ENCODE peak calls at places on chromosome 21, in ten cellular contexts. One of them, this sample, is unnamed.

GRCh38 chr21:25895565-25896205 is 160.9 kb downstream of the GABPA start:
- DNase-seq in heart left ventricle: no peak
- DNase-seq in GM10248: no peak
- DNase-seq in neural progenitor cell: peak
- DNase-seq in CD8-positive, alpha-beta T cell: no peak
- DNase-seq in progenitor cell of endocrine pancreas: no peak
- DNase-seq in fibroblast of pulmonary artery: peak
- DNase-seq in RWPE1: peak
- DNase-seq in Caco-2: no peak
- DNase-seq in AG10803: peak
- DNase-seq in this sample: peak

GRCh38 chr21:26715878-26716506 is 129.2 kb downstream of the ADAMTS1 start:
- DNase-seq in heart left ventricle: no peak
- DNase-seq in GM10248: peak
- DNase-seq in neural progenitor cell: peak
- DNase-seq in CD8-positive, alpha-beta T cell: peak
- DNase-seq in progenitor cell of endocrine pancreas: peak
- DNase-seq in fibroblast of pulmonary artery: peak
- DNase-seq in RWPE1: peak
- DNase-seq in Caco-2: peak
- DNase-seq in AG10803: peak
- DNase-seq in this sample: peak

GRCh38 chr21:15850645-15851044 is 120.9 kb downstream of the USP25 start:
- DNase-seq in heart left ventricle: no peak
- DNase-seq in GM10248: no peak
- DNase-seq in neural progenitor cell: no peak
- DNase-seq in CD8-positive, alpha-beta T cell: no peak
- DNase-seq in progenitor cell of endocrine pancreas: no peak
- DNase-seq in fibroblast of pulmonary artery: peak
- DNase-seq in RWPE1: peak
- DNase-seq in Caco-2: no peak
- DNase-seq in AG10803: peak
- DNase-seq in this sample: peak

GRCh38 chr21:14557413-14557812 is 11.3 kb upstream of the SAMSN1 start:
- DNase-seq in heart left ventricle: no peak
- DNase-seq in GM10248: no peak
- DNase-seq in neural progenitor cell: no peak
- DNase-seq in CD8-positive, alpha-beta T cell: no peak
- DNase-seq in progenitor cell of endocrine pancreas: no peak
- DNase-seq in fibroblast of pulmonary artery: no peak
- DNase-seq in RWPE1: no peak
- DNase-seq in Caco-2: no peak
- DNase-seq in AG10803: no peak
- DNase-seq in this sample: no peak

GRCh38 chr21:46667735-46668380 is 32.4 kb downstream of the PRMT2 start:
- DNase-seq in heart left ventricle: no peak
- DNase-seq in GM10248: peak
- DNase-seq in neural progenitor cell: peak
- DNase-seq in CD8-positive, alpha-beta T cell: no peak
- DNase-seq in progenitor cell of endocrine pancreas: no peak
- DNase-seq in fibroblast of pulmonary artery: peak
- DNase-seq in RWPE1: peak
- DNase-seq in Caco-2: peak
- DNase-seq in AG10803: peak
- DNase-seq in this sample: peak

GRCh38 chr21:26709090-26709489 is 136.0 kb upstream of the CYYR1 start:
- DNase-seq in heart left ventricle: no peak
- DNase-seq in GM10248: no peak
- DNase-seq in neural progenitor cell: no peak
- DNase-seq in CD8-positive, alpha-beta T cell: no peak
- DNase-seq in progenitor cell of endocrine pancreas: no peak
- DNase-seq in fibroblast of pulmonary artery: no peak
- DNase-seq in RWPE1: peak
- DNase-seq in Caco-2: no peak
- DNase-seq in AG10803: no peak
- DNase-seq in this sample: peak

GRCh38 chr21:16116067-16116466 is 386.3 kb downstream of the USP25 start:
- DNase-seq in heart left ventricle: no peak
- DNase-seq in GM10248: no peak
- DNase-seq in neural progenitor cell: no peak
- DNase-seq in CD8-positive, alpha-beta T cell: no peak
- DNase-seq in progenitor cell of endocrine pancreas: no peak
- DNase-seq in fibroblast of pulmonary artery: peak
- DNase-seq in RWPE1: no peak
- DNase-seq in Caco-2: no peak
- DNase-seq in AG10803: no peak
- DNase-seq in this sample: no peak

GRCh38 chr21:17512245-17513213 is at the start of gene CXADR:
- DNase-seq in heart left ventricle: peak
- DNase-seq in GM10248: peak
- DNase-seq in neural progenitor cell: peak
- DNase-seq in CD8-positive, alpha-beta T cell: peak
- DNase-seq in progenitor cell of endocrine pancreas: peak
- DNase-seq in fibroblast of pulmonary artery: peak
- DNase-seq in RWPE1: peak
- DNase-seq in Caco-2: peak
- DNase-seq in AG10803: no peak
- DNase-seq in this sample: peak

DNA sequence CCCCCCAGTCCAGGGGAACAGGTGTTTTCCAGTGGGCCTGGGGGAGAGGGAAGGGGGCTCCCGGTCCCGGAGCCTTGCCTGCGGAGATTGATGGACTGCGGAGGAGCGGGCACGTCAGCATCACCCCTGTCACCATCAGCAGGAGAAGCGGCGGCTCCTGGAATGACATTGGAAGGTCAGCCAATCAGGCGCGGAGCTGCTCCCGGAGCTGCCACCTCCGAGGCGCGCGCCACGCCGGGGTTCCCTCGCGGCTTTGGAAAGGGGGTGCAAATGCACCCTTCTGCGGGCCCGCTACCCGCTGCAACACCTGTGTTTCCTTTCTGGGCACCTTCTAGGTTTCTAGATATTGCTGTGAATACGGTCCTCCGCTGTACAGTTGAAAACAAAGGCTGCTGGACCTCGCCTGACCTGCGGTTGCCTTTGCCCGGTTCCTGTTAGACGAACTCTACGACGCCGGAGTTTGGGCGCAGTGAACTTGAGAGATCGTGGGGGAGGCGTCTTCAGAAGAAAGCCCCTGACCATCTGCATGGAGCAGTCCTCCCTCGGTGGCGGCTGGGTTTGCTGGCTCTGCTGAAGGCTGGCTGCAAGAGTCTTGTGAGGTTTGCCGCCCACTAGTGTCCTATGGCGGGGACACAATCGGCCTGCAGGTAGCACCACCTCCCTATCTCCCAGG is 5.3 kb downstream of the DSCAM start:
- DNase-seq in heart left ventricle: no peak
- DNase-seq in GM10248: no peak
- DNase-seq in neural progenitor cell: peak
- DNase-seq in CD8-positive, alpha-beta T cell: no peak
- DNase-seq in progenitor cell of endocrine pancreas: peak
- DNase-seq in fibroblast of pulmonary artery: no peak
- DNase-seq in RWPE1: no peak
- DNase-seq in Caco-2: peak
- DNase-seq in AG10803: peak
- DNase-seq in this sample: peak
- TF ChIP-seq CTCF in heart left ventricle: peak
- TF ChIP-seq CTCF in GM10248: no peak
- TF ChIP-seq CTCF in neural progenitor cell: peak
- TF ChIP-seq CTCF in CD8-positive, alpha-beta T cell: no peak
- TF ChIP-seq CTCF in progenitor cell of endocrine pancreas: peak
- TF ChIP-seq CTCF in fibroblast of pulmonary artery: no peak
- TF ChIP-seq CTCF in RWPE1: no peak
- TF ChIP-seq CTCF in Caco-2: peak
- TF ChIP-seq CTCF in AG10803: peak
- TF ChIP-seq CTCF in this sample: peak

GRCh38 chr21:37443683-37444082 is 77.1 kb downstream of the DYRK1A start:
- DNase-seq in heart left ventricle: no peak
- DNase-seq in GM10248: no peak
- DNase-seq in neural progenitor cell: no peak
- DNase-seq in CD8-positive, alpha-beta T cell: no peak
- DNase-seq in progenitor cell of endocrine pancreas: no peak
- DNase-seq in fibroblast of pulmonary artery: no peak
- DNase-seq in RWPE1: no peak
- DNase-seq in Caco-2: no peak
- DNase-seq in AG10803: no peak
- DNase-seq in this sample: no peak

GRCh38 chr21:37445228-37445627 is 78.7 kb downstream of the DYRK1A start:
- DNase-seq in heart left ventricle: no peak
- DNase-seq in GM10248: no peak
- DNase-seq in neural progenitor cell: no peak
- DNase-seq in CD8-positive, alpha-beta T cell: no peak
- DNase-seq in progenitor cell of endocrine pancreas: no peak
- DNase-seq in fibroblast of pulmonary artery: peak
- DNase-seq in RWPE1: no peak
- DNase-seq in Caco-2: no peak
- DNase-seq in AG10803: peak
- DNase-seq in this sample: no peak

GRCh38 chr21:37447288-37447936 is 80.8 kb downstream of the DYRK1A start:
- DNase-seq in heart left ventricle: no peak
- DNase-seq in GM10248: no peak
- DNase-seq in neural progenitor cell: peak
- DNase-seq in CD8-positive, alpha-beta T cell: no peak
- DNase-seq in progenitor cell of endocrine pancreas: no peak
- DNase-seq in fibroblast of pulmonary artery: no peak
- DNase-seq in RWPE1: no peak
- DNase-seq in Caco-2: no peak
- DNase-seq in AG10803: no peak
- DNase-seq in this sample: no peak

GRCh38 chr21:37449302-37449937 is 82.8 kb downstream of the DYRK1A start:
- DNase-seq in heart left ventricle: no peak
- DNase-seq in GM10248: no peak
- DNase-seq in neural progenitor cell: no peak
- DNase-seq in CD8-positive, alpha-beta T cell: no peak
- DNase-seq in progenitor cell of endocrine pancreas: no peak
- DNase-seq in fibroblast of pulmonary artery: no peak
- DNase-seq in RWPE1: no peak
- DNase-seq in Caco-2: no peak
- DNase-seq in AG10803: no peak
- DNase-seq in this sample: no peak

GRCh38 chr21:37446552-37446951 is 80.0 kb downstream of the DYRK1A start:
- DNase-seq in heart left ventricle: no peak
- DNase-seq in GM10248: no peak
- DNase-seq in neural progenitor cell: peak
- DNase-seq in CD8-positive, alpha-beta T cell: no peak
- DNase-seq in progenitor cell of endocrine pancreas: no peak
- DNase-seq in fibroblast of pulmonary artery: no peak
- DNase-seq in RWPE1: no peak
- DNase-seq in Caco-2: no peak
- DNase-seq in AG10803: no peak
- DNase-seq in this sample: no peak
- TF ChIP-seq CTCF in heart left ventricle: no peak
- TF ChIP-seq CTCF in GM10248: no peak
- TF ChIP-seq CTCF in neural progenitor cell: peak
- TF ChIP-seq CTCF in CD8-positive, alpha-beta T cell: no peak
- TF ChIP-seq CTCF in progenitor cell of endocrine pancreas: no peak
- TF ChIP-seq CTCF in fibroblast of pulmonary artery: no peak
- TF ChIP-seq CTCF in RWPE1: no peak
- TF ChIP-seq CTCF in Caco-2: no peak
- TF ChIP-seq CTCF in AG10803: no peak
- TF ChIP-seq CTCF in this sample: no peak

GRCh38 chr21:32132911-32133310 is 145.9 kb downstream of the MIS18A start:
- DNase-seq in heart left ventricle: no peak
- DNase-seq in GM10248: no peak
- DNase-seq in neural progenitor cell: no peak
- DNase-seq in CD8-positive, alpha-beta T cell: no peak
- DNase-seq in progenitor cell of endocrine pancreas: no peak
- DNase-seq in fibroblast of pulmonary artery: no peak
- DNase-seq in RWPE1: no peak
- DNase-seq in Caco-2: no peak
- DNase-seq in AG10803: no peak
- DNase-seq in this sample: no peak

GRCh38 chr21:32131164-32131563 is 147.7 kb downstream of the MIS18A start:
- DNase-seq in heart left ventricle: no peak
- DNase-seq in GM10248: no peak
- DNase-seq in neural progenitor cell: no peak
- DNase-seq in CD8-positive, alpha-beta T cell: no peak
- DNase-seq in progenitor cell of endocrine pancreas: no peak
- DNase-seq in fibroblast of pulmonary artery: no peak
- DNase-seq in RWPE1: no peak
- DNase-seq in Caco-2: no peak
- DNase-seq in AG10803: no peak
- DNase-seq in this sample: no peak

GRCh38 chr21:32131960-32132359 is 146.9 kb downstream of the MIS18A start:
- DNase-seq in heart left ventricle: no peak
- DNase-seq in GM10248: no peak
- DNase-seq in neural progenitor cell: no peak
- DNase-seq in CD8-positive, alpha-beta T cell: no peak
- DNase-seq in progenitor cell of endocrine pancreas: no peak
- DNase-seq in fibroblast of pulmonary artery: peak
- DNase-seq in RWPE1: no peak
- DNase-seq in Caco-2: no peak
- DNase-seq in AG10803: peak
- DNase-seq in this sample: peak

GRCh38 chr21:32132409-32132808 is 146.4 kb downstream of the MIS18A start:
- DNase-seq in heart left ventricle: no peak
- DNase-seq in GM10248: no peak
- DNase-seq in neural progenitor cell: no peak
- DNase-seq in CD8-positive, alpha-beta T cell: no peak
- DNase-seq in progenitor cell of endocrine pancreas: no peak
- DNase-seq in fibroblast of pulmonary artery: no peak
- DNase-seq in RWPE1: no peak
- DNase-seq in Caco-2: no peak
- DNase-seq in AG10803: no peak
- DNase-seq in this sample: no peak

DNA sequence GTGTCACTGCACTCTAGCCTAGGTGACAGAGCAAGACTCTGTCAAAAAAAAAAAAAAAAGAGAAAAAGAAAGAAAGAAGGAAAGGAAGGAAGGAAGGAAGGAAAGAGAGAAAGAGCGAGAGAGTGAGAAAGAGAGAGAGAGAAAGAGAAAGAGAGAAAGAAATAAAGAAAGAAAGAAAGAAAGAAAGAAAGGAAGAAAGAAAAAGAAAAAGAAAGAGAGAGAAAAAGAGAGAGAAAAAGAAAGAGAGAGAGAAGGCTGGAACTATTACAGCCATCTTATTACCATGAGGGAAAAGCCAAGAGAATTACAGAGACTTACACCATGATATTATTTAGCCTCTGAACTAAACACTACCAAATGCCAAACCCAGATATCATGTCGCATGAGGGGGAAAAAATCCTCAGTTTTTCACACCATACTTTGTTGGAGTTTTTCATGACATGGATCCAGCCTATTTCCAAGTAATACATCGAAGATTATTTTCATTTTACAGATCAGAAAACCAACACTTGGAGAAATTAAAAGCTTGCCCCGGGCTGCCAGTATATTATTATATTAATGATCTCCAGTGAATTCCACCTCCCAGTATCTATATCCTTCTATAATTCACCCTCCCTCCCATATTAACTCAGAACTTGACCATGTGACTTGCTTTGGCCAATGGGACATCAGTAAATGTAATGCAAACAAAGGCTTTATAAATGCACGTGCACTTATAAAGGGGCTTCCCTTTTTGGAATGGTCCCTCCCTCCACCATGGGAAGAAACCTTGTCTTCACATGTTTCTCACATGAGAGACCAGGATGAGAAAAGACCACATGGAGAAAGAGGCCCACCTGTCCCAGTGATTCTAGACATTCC is 148.6 kb downstream of the MIS18A start:
- DNase-seq in heart left ventricle: no peak
- DNase-seq in GM10248: no peak
- DNase-seq in neural progenitor cell: no peak
- DNase-seq in CD8-positive, alpha-beta T cell: no peak
- DNase-seq in progenitor cell of endocrine pancreas: no peak
- DNase-seq in fibroblast of pulmonary artery: no peak
- DNase-seq in RWPE1: no peak
- DNase-seq in Caco-2: no peak
- DNase-seq in AG10803: no peak
- DNase-seq in this sample: no peak
- TF ChIP-seq CTCF in heart left ventricle: no peak
- TF ChIP-seq CTCF in GM10248: no peak
- TF ChIP-seq CTCF in neural progenitor cell: no peak
- TF ChIP-seq CTCF in CD8-positive, alpha-beta T cell: no peak
- TF ChIP-seq CTCF in progenitor cell of endocrine pancreas: no peak
- TF ChIP-seq CTCF in fibroblast of pulmonary artery: no peak
- TF ChIP-seq CTCF in RWPE1: no peak
- TF ChIP-seq CTCF in Caco-2: no peak
- TF ChIP-seq CTCF in AG10803: no peak
- TF ChIP-seq CTCF in this sample: no peak

DNA sequence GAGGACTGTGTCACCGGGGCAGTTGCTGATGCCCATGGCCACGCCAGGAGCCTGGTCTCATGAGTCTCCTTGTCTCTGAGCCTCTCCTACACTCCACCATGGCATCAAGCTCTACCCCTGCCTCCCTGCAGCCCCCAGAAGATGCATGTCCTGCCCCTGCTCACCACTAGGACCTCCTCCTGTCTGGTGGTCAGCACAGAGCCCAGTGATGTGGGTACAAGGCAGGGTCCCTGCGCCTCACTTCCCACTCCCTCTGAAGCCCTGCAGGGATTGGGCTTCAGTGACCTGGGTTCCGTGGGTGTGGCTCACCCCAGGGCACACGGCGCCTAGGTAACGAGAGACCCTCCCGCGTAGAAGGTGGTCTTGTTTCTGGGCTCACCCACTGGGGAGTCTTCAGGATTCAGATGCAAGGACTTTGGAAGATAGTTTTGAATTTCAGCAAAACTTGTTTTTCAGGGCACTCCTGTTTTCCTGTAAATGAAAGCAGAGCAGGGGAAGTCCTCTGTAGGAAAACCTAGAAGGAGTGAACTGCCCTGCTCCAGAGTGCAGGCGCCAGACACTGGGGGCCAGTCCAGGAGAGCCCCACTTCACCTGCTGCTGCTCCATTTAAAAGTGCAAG is 2.8 kb downstream of the COL18A1 start:
- DNase-seq in heart left ventricle: peak
- DNase-seq in GM10248: no peak
- DNase-seq in neural progenitor cell: no peak
- DNase-seq in CD8-positive, alpha-beta T cell: no peak
- DNase-seq in progenitor cell of endocrine pancreas: no peak
- DNase-seq in fibroblast of pulmonary artery: no peak
- DNase-seq in RWPE1: no peak
- DNase-seq in Caco-2: no peak
- DNase-seq in AG10803: no peak
- DNase-seq in this sample: peak
- TF ChIP-seq CTCF in heart left ventricle: no peak
- TF ChIP-seq CTCF in GM10248: no peak
- TF ChIP-seq CTCF in neural progenitor cell: peak
- TF ChIP-seq CTCF in CD8-positive, alpha-beta T cell: no peak
- TF ChIP-seq CTCF in progenitor cell of endocrine pancreas: peak
- TF ChIP-seq CTCF in fibroblast of pulmonary artery: peak
- TF ChIP-seq CTCF in RWPE1: no peak
- TF ChIP-seq CTCF in Caco-2: no peak
- TF ChIP-seq CTCF in AG10803: no peak
- TF ChIP-seq CTCF in this sample: no peak